ENCODE peak calls at places on chromosomes 5 and 9, in six cellular contexts. E, F, O, X, R and V are unnamed samples.

GRCh38 chr5:93278876-93279275 is 302.1 kb downstream of the NR2F1-AS1 start:
- DNase-seq in E (no peak), R (no peak), X (no peak), F (no peak), O (no peak), V (no peak)

GRCh38 chr5:172005708-172006377 is 595 bp downstream of the FBXW11 start:
- DNase-seq in F (peak), O (peak), E (peak), X (no peak), R (peak), V (peak)

GRCh38 chr5:128216860-128217531 is 133.4 kb downstream of the SLC12A2 start:
- DNase-seq in O (no peak), R (no peak), X (no peak), E (no peak), F (no peak), V (no peak)

GRCh38 chr5:252546-252945 is 18.9 kb upstream of the PDCD6 start:
- DNase-seq in X (no peak), O (no peak), R (no peak), F (no peak), E (no peak), V (no peak)

GRCh38 chr5:9176641-9177040 is 369.2 kb downstream of the SEMA5A start:
- DNase-seq in E (no peak), X (no peak), F (no peak), R (no peak), O (no peak), V (no peak)

GRCh38 chr9:72333758-72334157 is 31.2 kb downstream of the ZFAND5 start:
- DNase-seq in R (no peak), X (no peak), E (no peak), F (no peak), O (no peak), V (no peak)

GRCh38 chr9:2622361-2623045 is 916 bp downstream of the VLDLR start:
- DNase-seq in F (peak), R (peak), X (no peak), O (peak), E (peak), V (peak)

GRCh38 chr5:66144799-66145390 is 795 bp downstream of the SREK1 start:
- DNase-seq in E (no peak), X (no peak), F (no peak), O (no peak), R (no peak), V (no peak)

GRCh38 chr5:99037668-99038067 is 108.9 kb upstream of the CHD1 start:
- DNase-seq in E (no peak), F (no peak), R (no peak), O (peak), X (no peak), V (peak)

GRCh38 chr5:6700074-6700685 is 13.1 kb upstream of the TENT4A start:
- DNase-seq in O (no peak), X (no peak), F (no peak), E (no peak), R (no peak), V (no peak)

GRCh38 chr5:163306421-163306820 is 131.0 kb upstream of the CCNG1 start:
- DNase-seq in X (no peak), R (no peak), E (peak), F (no peak), O (no peak), V (no peak)

GRCh38 chr9:8234286-8234819 is 434.8 kb upstream of the DMAC1 start:
- DNase-seq in O (no peak), X (no peak), E (no peak), R (no peak), F (peak), V (no peak)

DNA sequence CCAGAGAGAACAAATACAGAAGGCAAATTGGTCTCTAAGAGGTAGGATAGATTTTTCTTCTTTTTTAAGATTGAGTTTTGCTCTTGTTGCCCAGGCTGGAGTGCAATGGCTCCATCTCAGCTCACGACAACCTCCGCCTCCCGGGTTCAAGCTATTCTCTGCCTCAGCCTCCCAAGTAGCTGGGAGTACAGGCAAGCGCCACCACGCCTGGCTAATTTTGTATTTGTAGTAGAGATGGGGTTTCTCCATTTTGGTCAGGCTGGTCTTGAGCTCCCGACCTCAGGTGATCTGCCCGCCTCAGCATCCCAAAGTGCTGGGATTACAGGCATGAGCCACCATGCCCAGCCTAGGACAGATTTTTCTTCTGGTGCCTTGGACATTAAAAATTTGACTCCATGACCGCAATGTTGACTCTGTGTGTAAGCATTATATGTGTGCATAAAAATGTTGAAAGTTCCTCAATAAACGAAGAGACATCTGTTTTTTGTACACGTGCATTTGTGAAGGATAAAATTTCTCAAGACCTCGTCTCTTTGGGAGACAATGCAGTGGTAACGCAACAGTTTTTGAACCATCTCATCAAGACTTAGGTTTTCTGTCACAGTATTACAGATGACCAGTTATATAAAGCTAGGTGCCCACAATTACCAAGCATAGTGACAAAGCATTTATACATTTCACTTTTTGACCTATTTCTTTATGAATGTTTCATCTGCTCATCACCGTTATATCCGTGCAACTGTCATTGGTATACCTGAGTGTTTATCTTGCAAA is 17.4 kb downstream of the VCP start:
- DNase-seq in R (no peak), X (no peak), O (no peak), F (no peak), E (no peak), V (no peak)
- TF ChIP-seq POLR2AphosphoS5 in R (no peak), X (no peak), O (no peak), F (no peak), E (no peak), V (no peak)

DNA sequence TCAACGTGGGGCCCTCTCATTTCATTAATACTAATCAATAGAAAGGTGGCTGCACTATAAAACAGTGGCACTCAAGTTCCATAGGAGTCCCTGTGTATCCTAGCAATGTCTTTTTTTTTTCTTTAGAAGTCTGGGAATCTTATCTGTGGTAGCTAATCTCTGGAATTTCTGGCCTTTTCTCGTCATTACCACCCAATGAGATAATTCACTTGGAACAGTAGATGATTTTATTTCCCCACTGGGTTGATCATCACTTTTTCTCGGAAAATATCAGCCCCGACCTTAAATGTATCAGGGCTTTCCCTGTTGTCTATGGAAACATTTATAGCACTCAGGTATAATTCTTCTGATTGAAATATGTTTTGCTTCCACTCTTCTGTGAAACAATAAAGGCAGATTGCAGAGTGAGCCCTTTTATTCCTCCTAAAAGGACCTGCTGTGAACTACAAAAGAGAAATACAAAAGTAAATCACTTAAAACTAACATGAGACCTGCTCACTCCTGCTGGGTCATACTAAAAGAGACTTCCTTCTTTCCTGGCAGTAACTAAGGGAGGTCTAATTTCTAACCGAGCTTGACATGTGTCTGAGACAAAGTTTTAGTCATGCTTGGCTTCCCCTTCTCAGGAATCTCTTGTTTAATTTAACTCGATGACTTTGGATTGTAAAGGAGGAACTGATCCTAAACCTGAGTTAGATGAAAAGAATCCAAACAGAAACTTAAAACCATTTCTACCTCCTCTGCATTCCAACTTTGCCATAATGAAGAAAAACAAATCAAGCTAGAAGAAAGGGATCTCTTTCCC is 86.5 kb upstream of the CDH6 start:
- DNase-seq in E (no peak), F (no peak), R (no peak), O (no peak), X (no peak), V (no peak)
- TF ChIP-seq EP300 in E (no peak), F (no peak), R (no peak), O (no peak), X (no peak), V (no peak)

GRCh38 chr5:139806111-139806510 is 10.5 kb downstream of the PSD2 start:
- DNase-seq in R (no peak), X (no peak), E (no peak), O (no peak), F (no peak), V (no peak)

GRCh38 chr5:139805545-139805944 is 9.9 kb downstream of the PSD2 start:
- DNase-seq in R (no peak), X (no peak), F (no peak), O (no peak), E (no peak), V (no peak)

GRCh38 chr5:139806726-139807646 is 11.4 kb downstream of the PSD2 start:
- DNase-seq in O (no peak), F (no peak), X (no peak), E (no peak), R (no peak), V (no peak)

GRCh38 chr5:139803978-139804377 is 8.4 kb downstream of the PSD2 start:
- DNase-seq in R (no peak), O (no peak), F (no peak), E (no peak), X (no peak), V (no peak)

DNA sequence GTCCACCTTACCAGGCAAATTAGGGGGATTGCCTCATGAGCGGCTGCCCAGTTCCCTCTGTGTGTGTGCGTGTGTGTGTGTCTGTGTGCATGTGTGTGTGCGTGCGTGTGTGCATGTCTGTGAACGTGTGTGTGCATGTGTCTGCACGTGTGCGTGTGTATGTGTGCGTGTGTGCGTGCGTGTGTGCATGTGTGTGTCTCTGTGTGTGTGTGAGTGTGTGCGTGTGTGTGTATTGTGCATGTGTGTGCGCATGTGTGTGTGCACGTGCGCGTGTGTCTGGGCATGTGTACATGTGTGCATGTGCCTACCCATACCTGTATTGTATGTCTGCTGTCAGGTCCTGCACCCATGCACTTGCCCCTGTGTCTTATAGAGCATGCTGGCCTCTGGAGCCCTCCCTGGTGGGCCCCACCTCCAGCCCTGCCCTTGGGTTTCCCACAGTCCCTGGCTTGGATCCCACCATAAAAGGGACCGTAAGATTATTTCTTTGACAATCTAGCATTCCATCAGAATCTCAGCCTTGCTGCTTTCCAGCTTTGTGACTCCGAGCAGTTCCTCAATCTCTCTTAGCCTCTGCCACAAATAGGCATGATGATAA is 9.3 kb downstream of the PSD2 start:
- DNase-seq in R (no peak), X (no peak), F (no peak), O (no peak), E (no peak), V (no peak)
- H3K27ac ChIP-seq in R (no peak), X (no peak), F (no peak), O (no peak), E (no peak), V (no peak)

GRCh38 chr5:154371687-154372086 is 74.1 kb upstream of the SAP30L start:
- DNase-seq in O (no peak), E (no peak), F (no peak), X (no peak), R (no peak), V (no peak)
- TF ChIP-seq POLR2AphosphoS5 in O (no peak), E (no peak), F (no peak), X (no peak), R (no peak), V (peak)

GRCh38 chr5:168600409-168600808 is 21.2 kb upstream of the PANK3 start:
- DNase-seq in F (peak), E (peak), R (no peak), X (no peak), O (peak), V (peak)
- TF ChIP-seq EP300 in F (no peak), E (no peak), R (no peak), X (no peak), O (no peak), V (no peak)

GRCh38 chr5:78547171-78547570 is 101.4 kb downstream of the LHFPL2 start:
- DNase-seq in O (no peak), F (no peak), E (no peak), X (no peak), R (peak), V (no peak)
- H3K27ac ChIP-seq in O (peak), F (no peak), E (no peak), X (peak), R (peak), V (peak)